ENCODE peak calls at places on chromosome 4, in seven cellular contexts. One of them, this sample, is unnamed.

GRCh38 chr4:113141901-113142346 is 92.5 kb downstream of the ANK2 start:
- DNase-seq in NCI-H1417 treated with DMSO at 0.1 percent for 48 hours: peak
- DNase-seq in WTC11: no peak
- DNase-seq in NCI-H2081: peak
- DNase-seq in stimulated activated CD4-positive, alpha-beta T cell treated with anti-CD3 and anti-CD28 coated beads, Interleukin-2, amount 100 ng/mL, for 24 hours: no peak
- DNase-seq in PC-3: peak
- DNase-seq in colonic mucosa: no peak
- DNase-seq in this sample: no peak

GRCh38 chr4:7411896-7412585 is 22.7 kb downstream of the PSAPL1 start:
- DNase-seq in NCI-H1417 treated with DMSO at 0.1 percent for 48 hours: no peak
- DNase-seq in WTC11: peak
- DNase-seq in NCI-H2081: no peak
- DNase-seq in stimulated activated CD4-positive, alpha-beta T cell treated with anti-CD3 and anti-CD28 coated beads, Interleukin-2, amount 100 ng/mL, for 24 hours: no peak
- DNase-seq in PC-3: no peak
- DNase-seq in colonic mucosa: no peak
- DNase-seq in this sample: no peak

GRCh38 chr4:76948441-76949292 is 885 bp upstream of the SEPTIN11 start:
- DNase-seq in NCI-H1417 treated with DMSO at 0.1 percent for 48 hours: no peak
- DNase-seq in WTC11: peak
- DNase-seq in NCI-H2081: no peak
- DNase-seq in stimulated activated CD4-positive, alpha-beta T cell treated with anti-CD3 and anti-CD28 coated beads, Interleukin-2, amount 100 ng/mL, for 24 hours: peak
- DNase-seq in PC-3: peak
- DNase-seq in colonic mucosa: peak
- DNase-seq in this sample: peak

GRCh38 chr4:26020083-26020668 is 106.2 kb downstream of the SMIM20 start:
- DNase-seq in NCI-H1417 treated with DMSO at 0.1 percent for 48 hours: no peak
- DNase-seq in WTC11: no peak
- DNase-seq in NCI-H2081: no peak
- DNase-seq in stimulated activated CD4-positive, alpha-beta T cell treated with anti-CD3 and anti-CD28 coated beads, Interleukin-2, amount 100 ng/mL, for 24 hours: peak
- DNase-seq in PC-3: peak
- DNase-seq in colonic mucosa: no peak
- DNase-seq in this sample: peak

GRCh38 chr4:23884261-23884660 is 5.6 kb downstream of the PPARGC1A start:
- DNase-seq in NCI-H1417 treated with DMSO at 0.1 percent for 48 hours: no peak
- DNase-seq in WTC11: no peak
- DNase-seq in NCI-H2081: no peak
- DNase-seq in stimulated activated CD4-positive, alpha-beta T cell treated with anti-CD3 and anti-CD28 coated beads, Interleukin-2, amount 100 ng/mL, for 24 hours: no peak
- DNase-seq in PC-3: no peak
- DNase-seq in colonic mucosa: no peak
- DNase-seq in this sample: no peak

GRCh38 chr4:10354746-10355145 is 102.5 kb downstream of the ZNF518B start:
- DNase-seq in NCI-H1417 treated with DMSO at 0.1 percent for 48 hours: peak
- DNase-seq in WTC11: no peak
- DNase-seq in NCI-H2081: peak
- DNase-seq in stimulated activated CD4-positive, alpha-beta T cell treated with anti-CD3 and anti-CD28 coated beads, Interleukin-2, amount 100 ng/mL, for 24 hours: no peak
- DNase-seq in PC-3: no peak
- DNase-seq in colonic mucosa: no peak
- DNase-seq in this sample: no peak

GRCh38 chr4:147407261-147408045 is 73.4 kb upstream of the EDNRA start:
- DNase-seq in NCI-H1417 treated with DMSO at 0.1 percent for 48 hours: no peak
- DNase-seq in WTC11: peak
- DNase-seq in NCI-H2081: no peak
- DNase-seq in stimulated activated CD4-positive, alpha-beta T cell treated with anti-CD3 and anti-CD28 coated beads, Interleukin-2, amount 100 ng/mL, for 24 hours: no peak
- DNase-seq in PC-3: no peak
- DNase-seq in colonic mucosa: no peak
- DNase-seq in this sample: no peak

GRCh38 chr4:66252291-66252690 is 582.0 kb upstream of the EPHA5 start:
- DNase-seq in NCI-H1417 treated with DMSO at 0.1 percent for 48 hours: no peak
- DNase-seq in WTC11: no peak
- DNase-seq in NCI-H2081: no peak
- DNase-seq in stimulated activated CD4-positive, alpha-beta T cell treated with anti-CD3 and anti-CD28 coated beads, Interleukin-2, amount 100 ng/mL, for 24 hours: no peak
- DNase-seq in PC-3: peak
- DNase-seq in colonic mucosa: no peak
- DNase-seq in this sample: no peak

GRCh38 chr4:183602444-183603102 is 56.4 kb downstream of the RWDD4 start:
- DNase-seq in NCI-H1417 treated with DMSO at 0.1 percent for 48 hours: no peak
- DNase-seq in WTC11: no peak
- DNase-seq in NCI-H2081: no peak
- DNase-seq in stimulated activated CD4-positive, alpha-beta T cell treated with anti-CD3 and anti-CD28 coated beads, Interleukin-2, amount 100 ng/mL, for 24 hours: no peak
- DNase-seq in PC-3: no peak
- DNase-seq in colonic mucosa: no peak
- DNase-seq in this sample: peak

GRCh38 chr4:25650271-25650670 is 5.4 kb upstream of the SLC34A2 start:
- DNase-seq in NCI-H1417 treated with DMSO at 0.1 percent for 48 hours: no peak
- DNase-seq in WTC11: no peak
- DNase-seq in NCI-H2081: no peak
- DNase-seq in stimulated activated CD4-positive, alpha-beta T cell treated with anti-CD3 and anti-CD28 coated beads, Interleukin-2, amount 100 ng/mL, for 24 hours: no peak
- DNase-seq in PC-3: no peak
- DNase-seq in colonic mucosa: no peak
- DNase-seq in this sample: no peak

GRCh38 chr4:67575889-67576329 is 17.4 kb downstream of the STAP1 start:
- DNase-seq in NCI-H1417 treated with DMSO at 0.1 percent for 48 hours: no peak
- DNase-seq in WTC11: no peak
- DNase-seq in NCI-H2081: no peak
- DNase-seq in stimulated activated CD4-positive, alpha-beta T cell treated with anti-CD3 and anti-CD28 coated beads, Interleukin-2, amount 100 ng/mL, for 24 hours: no peak
- DNase-seq in PC-3: no peak
- DNase-seq in colonic mucosa: no peak
- DNase-seq in this sample: no peak

GRCh38 chr4:143517764-143518163 is 4.3 kb downstream of the SMARCA5 start:
- DNase-seq in NCI-H1417 treated with DMSO at 0.1 percent for 48 hours: no peak
- DNase-seq in WTC11: no peak
- DNase-seq in NCI-H2081: no peak
- DNase-seq in stimulated activated CD4-positive, alpha-beta T cell treated with anti-CD3 and anti-CD28 coated beads, Interleukin-2, amount 100 ng/mL, for 24 hours: no peak
- DNase-seq in PC-3: no peak
- DNase-seq in colonic mucosa: no peak
- DNase-seq in this sample: no peak

GRCh38 chr4:751676-752075 is 46.0 kb downstream of the PCGF3 start:
- DNase-seq in NCI-H1417 treated with DMSO at 0.1 percent for 48 hours: no peak
- DNase-seq in WTC11: no peak
- DNase-seq in NCI-H2081: peak
- DNase-seq in stimulated activated CD4-positive, alpha-beta T cell treated with anti-CD3 and anti-CD28 coated beads, Interleukin-2, amount 100 ng/mL, for 24 hours: no peak
- DNase-seq in PC-3: peak
- DNase-seq in colonic mucosa: no peak
- DNase-seq in this sample: no peak

GRCh38 chr4:41028392-41029076 is 185.8 kb downstream of the APBB2 start:
- DNase-seq in NCI-H1417 treated with DMSO at 0.1 percent for 48 hours: no peak
- DNase-seq in WTC11: no peak
- DNase-seq in NCI-H2081: no peak
- DNase-seq in stimulated activated CD4-positive, alpha-beta T cell treated with anti-CD3 and anti-CD28 coated beads, Interleukin-2, amount 100 ng/mL, for 24 hours: no peak
- DNase-seq in PC-3: no peak
- DNase-seq in colonic mucosa: no peak
- DNase-seq in this sample: no peak

GRCh38 chr4:99625369-99625768 is 32.3 kb downstream of the C4orf54 start:
- DNase-seq in NCI-H1417 treated with DMSO at 0.1 percent for 48 hours: no peak
- DNase-seq in WTC11: no peak
- DNase-seq in NCI-H2081: no peak
- DNase-seq in stimulated activated CD4-positive, alpha-beta T cell treated with anti-CD3 and anti-CD28 coated beads, Interleukin-2, amount 100 ng/mL, for 24 hours: no peak
- DNase-seq in PC-3: no peak
- DNase-seq in colonic mucosa: no peak
- DNase-seq in this sample: no peak

GRCh38 chr4:170400346-170400745 is 310.6 kb upstream of the AADAT start:
- DNase-seq in NCI-H1417 treated with DMSO at 0.1 percent for 48 hours: no peak
- DNase-seq in WTC11: no peak
- DNase-seq in NCI-H2081: no peak
- DNase-seq in stimulated activated CD4-positive, alpha-beta T cell treated with anti-CD3 and anti-CD28 coated beads, Interleukin-2, amount 100 ng/mL, for 24 hours: no peak
- DNase-seq in PC-3: peak
- DNase-seq in colonic mucosa: no peak
- DNase-seq in this sample: no peak

GRCh38 chr4:66465111-66465510 is 794.8 kb upstream of the EPHA5 start:
- DNase-seq in NCI-H1417 treated with DMSO at 0.1 percent for 48 hours: no peak
- DNase-seq in WTC11: no peak
- DNase-seq in NCI-H2081: no peak
- DNase-seq in stimulated activated CD4-positive, alpha-beta T cell treated with anti-CD3 and anti-CD28 coated beads, Interleukin-2, amount 100 ng/mL, for 24 hours: no peak
- DNase-seq in PC-3: peak
- DNase-seq in colonic mucosa: no peak
- DNase-seq in this sample: no peak

GRCh38 chr4:80434238-80434637 is 98.7 kb downstream of the CFAP299 start:
- DNase-seq in NCI-H1417 treated with DMSO at 0.1 percent for 48 hours: no peak
- DNase-seq in WTC11: no peak
- DNase-seq in NCI-H2081: no peak
- DNase-seq in stimulated activated CD4-positive, alpha-beta T cell treated with anti-CD3 and anti-CD28 coated beads, Interleukin-2, amount 100 ng/mL, for 24 hours: no peak
- DNase-seq in PC-3: peak
- DNase-seq in colonic mucosa: no peak
- DNase-seq in this sample: no peak

GRCh38 chr4:4831266-4831665 is 28.2 kb upstream of the MSX1 start:
- DNase-seq in NCI-H1417 treated with DMSO at 0.1 percent for 48 hours: no peak
- DNase-seq in WTC11: no peak
- DNase-seq in NCI-H2081: no peak
- DNase-seq in stimulated activated CD4-positive, alpha-beta T cell treated with anti-CD3 and anti-CD28 coated beads, Interleukin-2, amount 100 ng/mL, for 24 hours: no peak
- DNase-seq in PC-3: no peak
- DNase-seq in colonic mucosa: no peak
- DNase-seq in this sample: no peak

GRCh38 chr4:30073001-30073710 is 647.0 kb upstream of the PCDH7 start:
- DNase-seq in NCI-H1417 treated with DMSO at 0.1 percent for 48 hours: no peak
- DNase-seq in WTC11: no peak
- DNase-seq in NCI-H2081: no peak
- DNase-seq in stimulated activated CD4-positive, alpha-beta T cell treated with anti-CD3 and anti-CD28 coated beads, Interleukin-2, amount 100 ng/mL, for 24 hours: no peak
- DNase-seq in PC-3: no peak
- DNase-seq in colonic mucosa: no peak
- DNase-seq in this sample: no peak

GRCh38 chr4:88353324-88353723 is 25.3 kb upstream of the HERC6 start:
- DNase-seq in NCI-H1417 treated with DMSO at 0.1 percent for 48 hours: no peak
- DNase-seq in WTC11: no peak
- DNase-seq in NCI-H2081: no peak
- DNase-seq in stimulated activated CD4-positive, alpha-beta T cell treated with anti-CD3 and anti-CD28 coated beads, Interleukin-2, amount 100 ng/mL, for 24 hours: no peak
- DNase-seq in PC-3: no peak
- DNase-seq in colonic mucosa: no peak
- DNase-seq in this sample: no peak

GRCh38 chr4:102647117-102647516 is 113.7 kb downstream of the MANBA start:
- DNase-seq in NCI-H1417 treated with DMSO at 0.1 percent for 48 hours: no peak
- DNase-seq in WTC11: no peak
- DNase-seq in NCI-H2081: no peak
- DNase-seq in stimulated activated CD4-positive, alpha-beta T cell treated with anti-CD3 and anti-CD28 coated beads, Interleukin-2, amount 100 ng/mL, for 24 hours: no peak
- DNase-seq in PC-3: no peak
- DNase-seq in colonic mucosa: no peak
- DNase-seq in this sample: no peak

GRCh38 chr4:182429896-182430295 is 186.7 kb downstream of the TENM3 start:
- DNase-seq in NCI-H1417 treated with DMSO at 0.1 percent for 48 hours: no peak
- DNase-seq in WTC11: no peak
- DNase-seq in NCI-H2081: no peak
- DNase-seq in stimulated activated CD4-positive, alpha-beta T cell treated with anti-CD3 and anti-CD28 coated beads, Interleukin-2, amount 100 ng/mL, for 24 hours: no peak
- DNase-seq in PC-3: no peak
- DNase-seq in colonic mucosa: no peak
- DNase-seq in this sample: no peak

GRCh38 chr4:130395871-130396270 is 1299.9 kb downstream of the C4orf33 start:
- DNase-seq in NCI-H1417 treated with DMSO at 0.1 percent for 48 hours: no peak
- DNase-seq in WTC11: no peak
- DNase-seq in NCI-H2081: no peak
- DNase-seq in stimulated activated CD4-positive, alpha-beta T cell treated with anti-CD3 and anti-CD28 coated beads, Interleukin-2, amount 100 ng/mL, for 24 hours: no peak
- DNase-seq in PC-3: peak
- DNase-seq in colonic mucosa: no peak
- DNase-seq in this sample: peak

GRCh38 chr4:141614878-141615586 is 21.4 kb upstream of the IL15 start:
- DNase-seq in NCI-H1417 treated with DMSO at 0.1 percent for 48 hours: no peak
- DNase-seq in WTC11: no peak
- DNase-seq in NCI-H2081: no peak
- DNase-seq in stimulated activated CD4-positive, alpha-beta T cell treated with anti-CD3 and anti-CD28 coated beads, Interleukin-2, amount 100 ng/mL, for 24 hours: no peak
- DNase-seq in PC-3: no peak
- DNase-seq in colonic mucosa: no peak
- DNase-seq in this sample: peak

GRCh38 chr4:6109842-6110560 is 90.3 kb downstream of the JAKMIP1 start:
- DNase-seq in NCI-H1417 treated with DMSO at 0.1 percent for 48 hours: no peak
- DNase-seq in WTC11: peak
- DNase-seq in NCI-H2081: peak
- DNase-seq in stimulated activated CD4-positive, alpha-beta T cell treated with anti-CD3 and anti-CD28 coated beads, Interleukin-2, amount 100 ng/mL, for 24 hours: peak
- DNase-seq in PC-3: peak
- DNase-seq in colonic mucosa: no peak
- DNase-seq in this sample: no peak

GRCh38 chr4:122632396-122633143 is 11.7 kb upstream of the IL21 start:
- DNase-seq in NCI-H1417 treated with DMSO at 0.1 percent for 48 hours: peak
- DNase-seq in WTC11: no peak
- DNase-seq in NCI-H2081: peak
- DNase-seq in stimulated activated CD4-positive, alpha-beta T cell treated with anti-CD3 and anti-CD28 coated beads, Interleukin-2, amount 100 ng/mL, for 24 hours: no peak
- DNase-seq in PC-3: no peak
- DNase-seq in colonic mucosa: no peak
- DNase-seq in this sample: no peak

GRCh38 chr4:128303986-128304385 is 16.4 kb upstream of the PGRMC2 start:
- DNase-seq in NCI-H1417 treated with DMSO at 0.1 percent for 48 hours: no peak
- DNase-seq in WTC11: no peak
- DNase-seq in NCI-H2081: no peak
- DNase-seq in stimulated activated CD4-positive, alpha-beta T cell treated with anti-CD3 and anti-CD28 coated beads, Interleukin-2, amount 100 ng/mL, for 24 hours: no peak
- DNase-seq in PC-3: no peak
- DNase-seq in colonic mucosa: no peak
- DNase-seq in this sample: peak

GRCh38 chr4:104128031-104128849 is 366.5 kb downstream of the CXXC4 start:
- DNase-seq in NCI-H1417 treated with DMSO at 0.1 percent for 48 hours: no peak
- DNase-seq in WTC11: no peak
- DNase-seq in NCI-H2081: no peak
- DNase-seq in stimulated activated CD4-positive, alpha-beta T cell treated with anti-CD3 and anti-CD28 coated beads, Interleukin-2, amount 100 ng/mL, for 24 hours: no peak
- DNase-seq in PC-3: peak
- DNase-seq in colonic mucosa: no peak
- DNase-seq in this sample: no peak